ENCODE peak calls at places on chromosomes 11 and 22, in five cellular contexts. One of them, this sample, is unnamed.

GRCh38 chr11:11748706-11749365 is 92.9 kb upstream of the USP47 start:
- DNase-seq in HepG2: no peak
- DNase-seq in GM12878: no peak
- DNase-seq in H1: no peak
- DNase-seq in K562: no peak
- DNase-seq in this sample: no peak

GRCh38 chr22:50114221-50114981 is 24.6 kb downstream of the MOV10L1 start:
- DNase-seq in HepG2: no peak
- DNase-seq in GM12878: no peak
- DNase-seq in K562: no peak
- DNase-seq in H1: no peak
- DNase-seq in this sample: peak; percentile 56

GRCh38 chr11:67264886-67265632 is 1.2 kb upstream of the GRK2 start:
- DNase-seq in GM12878: no peak
- DNase-seq in K562: no peak
- DNase-seq in H1: no peak
- DNase-seq in HepG2: no peak
- DNase-seq in this sample: no peak

GRCh38 chr11:8225589-8226036 is 38.1 kb downstream of the LMO1 start:
- DNase-seq in H1: peak; percentile 98
- DNase-seq in HepG2: peak; percentile 39
- DNase-seq in GM12878: no peak
- DNase-seq in K562: peak; percentile 89
- DNase-seq in this sample: peak; percentile 94

GRCh38 chr11:47995318-47995717 is 15.0 kb downstream of the PTPRJ start:
- DNase-seq in GM12878: no peak
- DNase-seq in H1: no peak
- DNase-seq in K562: no peak
- DNase-seq in HepG2: peak; percentile 74
- DNase-seq in this sample: no peak

GRCh38 chr22:45302047-45302446 is 7.7 kb upstream of the FAM118A start:
- DNase-seq in H1: no peak
- DNase-seq in HepG2: peak; percentile 81
- DNase-seq in GM12878: no peak
- DNase-seq in K562: no peak
- DNase-seq in this sample: no peak

GRCh38 chr11:57391546-57391945 is 1.1 kb upstream of the PRG2 start:
- DNase-seq in GM12878: no peak
- DNase-seq in H1: no peak
- DNase-seq in K562: no peak
- DNase-seq in HepG2: no peak
- DNase-seq in this sample: no peak

GRCh38 chr11:20597924-20598484 is 1.4 kb upstream of the SLC6A5 start:
- DNase-seq in K562: no peak
- DNase-seq in GM12878: no peak
- DNase-seq in HepG2: no peak
- DNase-seq in H1: peak; percentile 62
- DNase-seq in this sample: no peak

GRCh38 chr11:121654506-121655480 is 202.0 kb upstream of the SORL1-AS1 start:
- DNase-seq in HepG2: peak; percentile 51
- DNase-seq in GM12878: no peak
- DNase-seq in K562: no peak
- DNase-seq in H1: no peak
- DNase-seq in this sample: no peak

GRCh38 chr11:120400564-120401364 is 64.6 kb downstream of the ARHGEF12 start:
- DNase-seq in H1: no peak
- DNase-seq in HepG2: peak; percentile 93
- DNase-seq in K562: no peak
- DNase-seq in GM12878: peak; percentile 51
- DNase-seq in this sample: no peak

GRCh38 chr11:76025068-76025467 is 181.2 kb downstream of the WNT11 start:
- DNase-seq in GM12878: no peak
- DNase-seq in K562: no peak
- DNase-seq in H1: no peak
- DNase-seq in HepG2: no peak
- DNase-seq in this sample: no peak

GRCh38 chr11:48150213-48150612 is 66.4 kb upstream of the OR4B1 start:
- DNase-seq in HepG2: no peak
- DNase-seq in H1: no peak
- DNase-seq in K562: no peak
- DNase-seq in GM12878: no peak
- DNase-seq in this sample: no peak

GRCh38 chr11:115518983-115519382 is 14.8 kb upstream of the CADM1 start:
- DNase-seq in HepG2: peak; percentile 57
- DNase-seq in GM12878: no peak
- DNase-seq in K562: no peak
- DNase-seq in H1: no peak
- DNase-seq in this sample: no peak

GRCh38 chr11:69801513-69802335 is 17.5 kb downstream of the FGF3 start:
- DNase-seq in K562: peak; percentile 78
- DNase-seq in H1: peak; percentile 96
- DNase-seq in GM12878: no peak
- DNase-seq in HepG2: peak; percentile 34
- DNase-seq in this sample: peak; percentile 75

DNA sequence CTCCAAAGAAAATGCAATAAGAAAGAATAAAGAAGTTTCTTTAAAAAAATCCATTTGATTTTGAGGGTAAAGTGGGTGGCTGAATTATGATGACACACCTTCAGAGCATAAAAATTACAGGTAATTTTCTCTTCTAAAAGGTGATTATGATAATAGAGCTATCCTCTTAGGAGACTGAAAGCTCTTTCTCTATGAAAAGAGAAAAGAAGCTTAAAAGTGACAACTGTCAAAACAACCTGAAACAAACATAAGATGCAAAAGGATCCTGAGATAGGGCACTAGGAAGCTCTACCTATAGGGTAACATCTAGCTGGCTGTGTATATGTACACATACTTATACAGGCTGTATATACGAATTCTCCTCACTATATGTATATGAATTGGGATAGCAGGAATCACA is 270.2 kb downstream of the GUCY1A2 start:
- DNase-seq in HepG2: no peak
- DNase-seq in H1: no peak
- DNase-seq in GM12878: no peak
- DNase-seq in K562: no peak
- DNase-seq in this sample: no peak
- TF ChIP-seq EP300 in HepG2: no peak
- TF ChIP-seq EP300 in H1: no peak
- TF ChIP-seq EP300 in GM12878: no peak
- TF ChIP-seq EP300 in K562: no peak
- TF ChIP-seq EP300 in this sample: no peak

DNA sequence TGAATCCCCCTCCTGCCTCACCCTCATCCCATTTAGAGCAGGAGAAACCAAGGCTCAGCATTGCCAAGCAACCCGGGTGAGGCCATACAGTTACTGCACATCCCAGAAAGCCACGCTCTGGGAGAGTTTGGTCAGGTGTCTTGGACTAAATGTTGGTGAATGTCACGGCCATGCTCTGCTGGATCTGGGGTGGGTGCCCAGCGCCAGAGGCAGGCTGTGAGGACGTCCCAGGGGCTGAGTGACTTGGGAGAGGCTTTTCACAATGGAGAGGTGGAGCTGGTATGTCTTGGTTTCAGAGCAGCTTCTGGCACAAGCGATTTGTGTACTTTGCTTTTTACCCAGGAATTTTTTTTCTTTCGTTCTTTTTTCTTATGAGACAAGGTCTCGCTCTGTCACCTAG is 6.6 kb downstream of the SERHL2 start:
- DNase-seq in GM12878: no peak
- DNase-seq in H1: no peak
- DNase-seq in K562: no peak
- DNase-seq in HepG2: no peak
- DNase-seq in this sample: no peak
- TF ChIP-seq SIN3A in GM12878: no peak
- TF ChIP-seq SIN3A in H1: no peak
- TF ChIP-seq SIN3A in K562: no peak
- TF ChIP-seq SIN3A in HepG2: no peak
- TF ChIP-seq SIN3A in this sample: no peak

GRCh38 chr11:35261197-35261596 is 122.2 kb downstream of the CD44 start:
- DNase-seq in H1: no peak
- DNase-seq in GM12878: no peak
- DNase-seq in HepG2: no peak
- DNase-seq in K562: no peak
- DNase-seq in this sample: peak; percentile 20
- H3K4me2 ChIP-seq in H1: no peak overlapping the region
- H3K4me2 ChIP-seq in GM12878: no peak overlapping the region
- H3K4me2 ChIP-seq in HepG2: no peak overlapping the region
- H3K4me2 ChIP-seq in K562: no peak overlapping the region
- H3K4me2 ChIP-seq in this sample: peak overlapping the region; percentile 17

DNA sequence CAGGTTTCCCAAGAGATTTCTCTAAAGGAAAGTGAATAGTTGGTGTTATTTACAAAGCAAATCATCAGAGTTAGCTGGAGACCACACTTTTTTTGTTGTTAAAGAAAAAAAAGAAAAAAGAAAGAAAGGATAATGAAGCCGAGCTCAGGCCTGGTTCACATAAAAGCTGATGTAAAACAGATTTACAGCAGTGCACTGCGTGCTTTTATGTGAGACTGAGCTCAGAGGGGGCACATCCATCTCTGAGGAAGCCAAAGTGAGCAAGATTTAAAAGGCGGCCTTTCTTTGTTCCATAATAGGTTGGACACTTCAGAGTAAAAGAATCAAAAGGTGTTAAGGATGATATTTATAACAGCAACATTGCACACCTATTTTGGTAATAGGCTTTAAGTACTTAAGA is 201.4 kb upstream of the NTM start:
- DNase-seq in HepG2: no peak
- DNase-seq in K562: no peak
- DNase-seq in H1: no peak
- DNase-seq in GM12878: no peak
- DNase-seq in this sample: no peak
- TF ChIP-seq EP300 in HepG2: no peak
- TF ChIP-seq EP300 in K562: no peak
- TF ChIP-seq EP300 in H1: no peak
- TF ChIP-seq EP300 in GM12878: no peak
- TF ChIP-seq EP300 in this sample: no peak

DNA sequence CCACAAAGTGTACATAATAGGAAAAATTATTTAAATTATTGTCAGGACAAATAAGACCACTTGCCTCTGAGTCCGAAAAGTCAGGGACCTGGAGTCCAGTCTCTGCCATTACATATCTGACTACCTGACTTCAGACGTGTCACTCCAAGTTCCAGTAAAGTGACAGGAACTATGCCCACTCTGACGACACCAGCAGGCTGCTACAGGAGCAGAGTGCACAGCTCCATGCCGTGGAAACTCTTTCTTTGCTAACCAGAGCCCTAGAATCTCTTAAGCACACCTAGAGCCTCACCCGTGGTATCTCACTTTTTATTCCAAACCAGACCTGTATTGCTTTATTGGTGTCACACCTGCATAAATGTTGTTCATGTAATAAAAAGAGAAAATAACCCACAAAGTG is 93.7 kb downstream of the PLEKHA7 start:
- DNase-seq in K562: no peak
- DNase-seq in GM12878: no peak
- DNase-seq in H1: no peak
- DNase-seq in HepG2: no peak
- DNase-seq in this sample: no peak
- TF ChIP-seq SIN3A in K562: no peak
- TF ChIP-seq SIN3A in GM12878: no peak
- TF ChIP-seq SIN3A in H1: no peak
- TF ChIP-seq SIN3A in HepG2: no peak
- TF ChIP-seq SIN3A in this sample: no peak

GRCh38 chr22:29912141-29912540 is 29.2 kb downstream of the MTMR3 start:
- DNase-seq in H1: no peak
- DNase-seq in HepG2: no peak
- DNase-seq in GM12878: no peak
- DNase-seq in K562: no peak
- DNase-seq in this sample: no peak
- H3K4me2 ChIP-seq in H1: no peak overlapping the region
- H3K4me2 ChIP-seq in HepG2: no peak overlapping the region
- H3K4me2 ChIP-seq in GM12878: no peak overlapping the region
- H3K4me2 ChIP-seq in K562: no peak overlapping the region
- H3K4me2 ChIP-seq in this sample: peak overlapping the region; percentile 56

DNA sequence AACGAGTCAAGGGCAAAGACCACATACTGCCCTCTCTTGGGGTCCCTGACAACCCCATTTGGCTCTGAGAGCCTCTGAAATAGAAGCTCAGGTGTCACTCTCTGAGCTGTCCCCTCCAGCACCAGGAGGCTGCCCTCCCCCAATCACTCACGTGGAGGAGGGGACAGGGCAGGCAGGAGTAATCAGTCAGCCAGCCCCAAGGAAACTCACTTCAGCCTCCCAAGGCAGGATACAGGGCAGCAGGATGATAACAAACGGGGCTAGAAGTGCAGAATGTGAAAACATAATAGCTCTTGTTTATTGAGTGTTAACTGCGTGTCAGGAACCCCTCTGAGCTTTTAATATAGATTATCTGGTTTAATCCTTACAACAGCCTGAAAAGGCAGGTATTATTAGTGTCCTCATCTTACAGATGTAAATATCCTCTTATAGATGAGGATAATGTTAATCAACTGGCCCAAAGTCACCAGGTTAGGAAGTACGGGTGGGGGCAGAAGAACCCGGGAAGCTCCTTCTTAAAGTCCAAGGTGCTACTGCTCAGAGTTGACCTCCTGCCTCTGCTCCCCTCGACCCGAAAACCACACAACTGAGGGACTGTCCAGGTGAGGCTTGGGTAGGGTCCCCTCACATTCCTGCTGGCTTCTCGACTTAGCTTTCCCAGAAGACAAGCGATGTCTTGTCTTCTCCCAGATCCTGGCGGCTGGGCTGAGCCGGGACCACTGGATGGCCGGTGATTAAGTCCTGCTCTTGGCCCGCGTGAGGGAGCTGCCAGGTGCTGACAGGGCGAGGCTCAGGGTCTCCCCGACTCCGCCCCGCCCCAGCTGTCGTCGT is 2.7 kb downstream of the CHRM4 start:
- DNase-seq in K562: peak; percentile 43
- DNase-seq in HepG2: no peak
- DNase-seq in H1: no peak
- DNase-seq in GM12878: no peak
- DNase-seq in this sample: no peak
- TF ChIP-seq EP300 in K562: no peak
- TF ChIP-seq EP300 in HepG2: no peak
- TF ChIP-seq EP300 in H1: no peak
- TF ChIP-seq EP300 in GM12878: no peak
- TF ChIP-seq EP300 in this sample: no peak

DNA sequence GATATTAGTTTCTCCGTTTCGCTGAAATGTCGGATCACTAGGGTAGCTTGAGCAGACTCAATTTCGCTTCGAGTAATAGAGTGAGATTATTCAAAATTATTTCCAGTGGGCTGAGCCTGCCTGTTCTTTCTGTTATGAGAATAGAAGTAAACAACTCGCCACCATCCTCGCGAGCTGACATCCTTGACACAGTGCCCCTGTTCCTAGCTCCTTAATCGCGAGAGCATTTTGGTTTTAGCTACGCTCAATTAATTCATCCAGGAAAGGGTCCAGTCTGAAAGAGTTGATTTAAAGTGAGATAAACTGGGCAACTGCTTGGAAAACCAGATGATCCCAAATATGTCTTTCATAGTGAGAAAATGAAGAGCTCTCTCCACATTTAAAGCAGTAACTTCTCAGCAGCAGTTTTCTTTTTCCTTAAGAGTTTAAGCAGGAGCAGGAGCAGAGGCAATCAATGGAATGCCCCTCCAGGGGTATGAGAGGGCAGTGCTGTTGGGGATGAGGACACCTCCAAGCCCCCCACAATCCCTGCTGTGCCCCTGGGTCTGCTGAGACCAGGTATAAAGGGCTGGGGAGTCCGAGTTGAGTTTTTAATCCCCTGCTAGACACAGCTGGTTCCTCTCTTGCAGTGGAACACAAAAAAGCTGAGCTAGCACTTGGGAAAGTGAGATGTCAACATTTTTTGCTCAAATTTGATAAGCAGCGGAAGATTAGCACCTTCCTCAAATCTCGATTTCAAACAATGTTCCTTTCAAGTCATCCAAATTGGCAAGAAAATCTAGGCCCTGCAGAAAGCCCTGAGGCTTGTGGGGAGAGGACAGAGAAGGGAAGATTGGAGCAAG is 582.1 kb downstream of the SOX6 start:
- DNase-seq in K562: no peak
- DNase-seq in GM12878: no peak
- DNase-seq in HepG2: no peak
- DNase-seq in H1: no peak
- DNase-seq in this sample: no peak
- TF ChIP-seq SIN3A in K562: no peak
- TF ChIP-seq SIN3A in GM12878: no peak
- TF ChIP-seq SIN3A in HepG2: no peak
- TF ChIP-seq SIN3A in H1: no peak
- TF ChIP-seq SIN3A in this sample: no peak

This sample was measured in SK-N-SH.